ENCODE peak calls at places on chromosomes 13 and 19, in seven cellular contexts. O, Y, W, B, F, D and T are unnamed samples.

GRCh38 chr13:109331898-109332297 is 454.5 kb downstream of the IRS2 start:
- DNase-seq in F (peak), W (peak), Y (no peak), D (peak), O (no peak), B (no peak), T (no peak)

GRCh38 chr13:51125495-51126226 is 14.6 kb upstream of the C13orf42 start:
- DNase-seq in F (peak), W (peak), D (peak), O (no peak), B (peak), Y (peak), T (peak)

GRCh38 chr13:66138172-66138811 is 1091.8 kb downstream of the PCDH9 start:
- DNase-seq in B (no peak), O (no peak), F (no peak), D (no peak), Y (no peak), W (no peak), T (no peak)

GRCh38 chr13:98440390-98441055 is 136.4 kb downstream of the STK24 start:
- DNase-seq in B (no peak), W (no peak), Y (no peak), F (no peak), O (no peak), D (no peak), T (no peak)

GRCh38 chr13:51800456-51800855 is 3.5 kb downstream of the DHRS12 start:
- DNase-seq in D (no peak), Y (no peak), W (no peak), F (no peak), B (no peak), O (no peak), T (peak)

GRCh38 chr13:24097064-24097463 is 63.5 kb upstream of the SPATA13 start:
- DNase-seq in W (no peak), B (peak), D (no peak), F (peak), Y (no peak), O (peak), T (no peak)

GRCh38 chr13:24165746-24166145 is 5.2 kb downstream of the SPATA13 start:
- DNase-seq in Y (no peak), O (no peak), W (no peak), D (no peak), F (no peak), B (peak), T (no peak)

GRCh38 chr13:88188986-88189385 is 517.8 kb downstream of the SLITRK5 start:
- DNase-seq in Y (no peak), W (no peak), F (no peak), O (no peak), D (no peak), B (no peak), T (no peak)

GRCh38 chr19:45645631-45646344 is 6.6 kb upstream of the EML2 start:
- DNase-seq in B (peak), Y (peak), D (peak), W (peak), F (peak), O (no peak), T (no peak)

GRCh38 chr13:107864543-107865460 is 350.5 kb downstream of the LIG4 start:
- DNase-seq in O (no peak), W (peak), Y (no peak), B (peak), D (peak), F (peak), T (no peak)

GRCh38 chr13:40338217-40338616 is 328.2 kb downstream of the FOXO1 start:
- DNase-seq in O (no peak), F (no peak), B (no peak), Y (no peak), W (no peak), D (no peak), T (peak)

GRCh38 chr19:292281-292884 is 1.2 kb upstream of the PLPP2 start:
- DNase-seq in Y (no peak), D (no peak), B (no peak), W (no peak), F (no peak), O (no peak), T (no peak)